ENCODE peak calls at places on chromosome 9, in six cellular contexts. One of them, this sample, is unnamed.

GRCh38 chr9:97845130-97845529 is 7.9 kb upstream of the FOXE1 start:
- DNase-seq in HepG2: no peak
- DNase-seq in GM23338: no peak
- DNase-seq in K562: no peak
- DNase-seq in H1: no peak
- DNase-seq in GM12878: no peak
- DNase-seq in this sample: no peak

GRCh38 chr9:33250458-33250995 is 10.6 kb downstream of the SPINK4 start:
- DNase-seq in HepG2: no peak
- DNase-seq in GM23338: no peak
- DNase-seq in K562: no peak
- DNase-seq in H1: no peak
- DNase-seq in GM12878: no peak
- DNase-seq in this sample: no peak

GRCh38 chr9:69444791-69445190 is 119.8 kb downstream of the ENTREP1 start:
- DNase-seq in HepG2: no peak
- DNase-seq in GM23338: no peak
- DNase-seq in K562: no peak
- DNase-seq in H1: no peak
- DNase-seq in GM12878: no peak
- DNase-seq in this sample: no peak

GRCh38 chr9:132644251-132644650 is 25.5 kb downstream of the DDX31 start:
- DNase-seq in HepG2: peak; percentile 48
- DNase-seq in GM23338: peak; percentile 37
- DNase-seq in K562: peak; percentile 22
- DNase-seq in H1: no peak
- DNase-seq in GM12878: no peak
- DNase-seq in this sample: no peak

GRCh38 chr9:121105531-121105930 is 30.8 kb downstream of the CNTRL start:
- DNase-seq in HepG2: no peak
- DNase-seq in GM23338: no peak
- DNase-seq in K562: peak; percentile 11
- DNase-seq in H1: no peak
- DNase-seq in GM12878: no peak
- DNase-seq in this sample: no peak

GRCh38 chr9:135512241-135512603 is 9.0 kb upstream of the LCN1 start:
- DNase-seq in HepG2: no peak
- DNase-seq in GM23338: no peak
- DNase-seq in K562: no peak
- DNase-seq in H1: no peak
- DNase-seq in GM12878: no peak
- DNase-seq in this sample: peak; percentile 2

GRCh38 chr9:129676970-129677369 is 11.5 kb downstream of the PRRX2 start:
- DNase-seq in HepG2: peak; percentile 15
- DNase-seq in GM23338: no peak
- DNase-seq in K562: no peak
- DNase-seq in H1: peak; percentile 48
- DNase-seq in GM12878: no peak
- DNase-seq in this sample: no peak

GRCh38 chr9:122127396-122127798 is 32.2 kb downstream of the NDUFA8 start:
- DNase-seq in HepG2: no peak
- DNase-seq in GM23338: no peak
- DNase-seq in K562: no peak
- DNase-seq in H1: no peak
- DNase-seq in GM12878: no peak
- DNase-seq in this sample: no peak

GRCh38 chr9:108534741-108535140 is 321.0 kb downstream of the ACTL7B start:
- DNase-seq in HepG2: no peak
- DNase-seq in GM23338: no peak
- DNase-seq in K562: no peak
- DNase-seq in H1: no peak
- DNase-seq in GM12878: no peak
- DNase-seq in this sample: no peak

GRCh38 chr9:121277518-121278275 is 9.7 kb downstream of the GSN start:
- DNase-seq in HepG2: no peak
- DNase-seq in GM23338: no peak
- DNase-seq in K562: no peak
- DNase-seq in H1: no peak
- DNase-seq in GM12878: no peak
- DNase-seq in this sample: no peak

GRCh38 chr9:29750062-29750461 is 2176.8 kb upstream of the C9orf72 start:
- DNase-seq in HepG2: no peak
- DNase-seq in GM23338: no peak
- DNase-seq in K562: no peak
- DNase-seq in H1: no peak
- DNase-seq in GM12878: no peak
- DNase-seq in this sample: no peak

GRCh38 chr9:26746357-26747072 is 146.1 kb downstream of the CAAP1 start:
- DNase-seq in HepG2: peak; percentile 70
- DNase-seq in GM23338: peak; percentile 89
- DNase-seq in K562: peak; percentile 3
- DNase-seq in H1: no peak
- DNase-seq in GM12878: peak; percentile 76
- DNase-seq in this sample: no peak

GRCh38 chr9:131868766-131869165 is 128.9 kb upstream of the RAPGEF1 start:
- DNase-seq in HepG2: no peak
- DNase-seq in GM23338: no peak
- DNase-seq in K562: no peak
- DNase-seq in H1: no peak
- DNase-seq in GM12878: no peak
- DNase-seq in this sample: no peak

GRCh38 chr9:128265348-128265847 is 10.4 kb downstream of the GOLGA2 start:
- DNase-seq in HepG2: no peak
- DNase-seq in GM23338: no peak
- DNase-seq in K562: no peak
- DNase-seq in H1: no peak
- DNase-seq in GM12878: no peak
- DNase-seq in this sample: no peak

GRCh38 chr9:128408963-128409431 is 11.7 kb upstream of the CERCAM start:
- DNase-seq in HepG2: no peak
- DNase-seq in GM23338: peak; percentile 86
- DNase-seq in K562: no peak
- DNase-seq in H1: no peak
- DNase-seq in GM12878: no peak
- DNase-seq in this sample: peak; percentile 52

GRCh38 chr9:21525174-21525573 is 43.1 kb upstream of the IFNE start:
- DNase-seq in HepG2: no peak
- DNase-seq in GM23338: no peak
- DNase-seq in K562: no peak
- DNase-seq in H1: no peak
- DNase-seq in GM12878: no peak
- DNase-seq in this sample: no peak

GRCh38 chr9:13524245-13524644 is 244.8 kb upstream of the MPDZ start:
- DNase-seq in HepG2: no peak
- DNase-seq in GM23338: peak; percentile 64
- DNase-seq in K562: no peak
- DNase-seq in H1: no peak
- DNase-seq in GM12878: no peak
- DNase-seq in this sample: no peak

DNA sequence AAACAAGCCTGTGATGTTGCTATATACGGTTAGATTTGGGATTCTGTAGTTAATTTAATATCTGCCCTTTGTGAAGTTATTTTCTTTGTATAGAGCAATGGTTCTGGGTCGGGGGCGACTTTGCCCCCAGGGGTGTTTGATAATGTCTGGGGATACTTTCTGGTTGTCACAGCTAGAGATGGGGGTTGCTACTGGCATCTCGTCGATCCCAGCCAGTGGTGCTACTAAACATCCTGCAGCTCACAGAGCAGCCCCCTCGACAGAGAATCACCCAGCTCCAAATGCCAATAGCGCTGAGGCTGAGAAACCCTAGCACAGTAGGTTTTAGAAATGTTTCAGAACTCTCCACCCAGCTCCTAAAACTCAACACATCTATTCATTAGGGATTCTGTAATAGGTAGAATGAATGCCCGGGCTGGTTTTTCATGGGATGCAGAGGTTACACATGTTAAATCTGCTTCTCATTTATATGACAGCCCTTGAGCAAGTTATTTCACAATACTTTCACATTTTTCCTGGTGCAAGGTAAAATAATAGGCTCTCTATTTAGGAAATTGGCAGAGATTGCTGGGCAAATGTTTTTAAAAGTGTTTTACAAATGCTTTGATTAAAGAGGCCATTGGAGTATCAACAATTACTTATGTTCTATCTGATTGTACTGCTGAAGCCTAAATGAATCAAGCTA is 75.2 kb upstream of the CTSL start:
- DNase-seq in HepG2: no peak
- DNase-seq in GM23338: no peak
- DNase-seq in K562: no peak
- DNase-seq in H1: no peak
- DNase-seq in GM12878: no peak
- DNase-seq in this sample: no peak
- TF ChIP-seq CREB1 in HepG2: no peak
- TF ChIP-seq CREB1 in GM23338: no peak
- TF ChIP-seq CREB1 in K562: no peak
- TF ChIP-seq CREB1 in H1: no peak
- TF ChIP-seq CREB1 in GM12878: no peak
- TF ChIP-seq CREB1 in this sample: no peak

GRCh38 chr9:124493218-124493617 is 14.0 kb downstream of the NR5A1 start:
- DNase-seq in HepG2: no peak
- DNase-seq in GM23338: no peak
- DNase-seq in K562: no peak
- DNase-seq in H1: no peak
- DNase-seq in GM12878: no peak
- DNase-seq in this sample: no peak

GRCh38 chr9:124496075-124496893 is 10.9 kb downstream of the NR5A1 start:
- DNase-seq in HepG2: no peak
- DNase-seq in GM23338: no peak
- DNase-seq in K562: no peak
- DNase-seq in H1: no peak
- DNase-seq in GM12878: no peak
- DNase-seq in this sample: no peak

GRCh38 chr9:124495105-124496074 is 11.8 kb downstream of the NR5A1 start:
- DNase-seq in HepG2: no peak
- DNase-seq in GM23338: no peak
- DNase-seq in K562: peak; percentile 53
- DNase-seq in H1: no peak
- DNase-seq in GM12878: no peak
- DNase-seq in this sample: no peak

GRCh38 chr9:124492818-124493217 is 14.4 kb downstream of the NR5A1 start:
- DNase-seq in HepG2: no peak
- DNase-seq in GM23338: no peak
- DNase-seq in K562: no peak
- DNase-seq in H1: no peak
- DNase-seq in GM12878: no peak
- DNase-seq in this sample: no peak

GRCh38 chr9:124493794-124494479 is 13.3 kb downstream of the NR5A1 start:
- DNase-seq in HepG2: no peak
- DNase-seq in GM23338: no peak
- DNase-seq in K562: no peak
- DNase-seq in H1: no peak
- DNase-seq in GM12878: no peak
- DNase-seq in this sample: no peak
- TF ChIP-seq CREB1 in HepG2: no peak
- TF ChIP-seq CREB1 in GM23338: no peak
- TF ChIP-seq CREB1 in K562: no peak
- TF ChIP-seq CREB1 in H1: no peak
- TF ChIP-seq CREB1 in GM12878: no peak
- TF ChIP-seq CREB1 in this sample: no peak

GRCh38 chr9:36935332-36935731 is 98.7 kb downstream of the PAX5 start:
- DNase-seq in HepG2: no peak
- DNase-seq in GM23338: no peak
- DNase-seq in K562: no peak
- DNase-seq in H1: no peak
- DNase-seq in GM12878: peak; percentile 13
- DNase-seq in this sample: no peak

GRCh38 chr9:36936498-36936831 is 97.6 kb downstream of the PAX5 start:
- DNase-seq in HepG2: no peak
- DNase-seq in GM23338: no peak
- DNase-seq in K562: no peak
- DNase-seq in H1: no peak
- DNase-seq in GM12878: no peak
- DNase-seq in this sample: no peak

GRCh38 chr9:36935768-36936497 is 98.1 kb downstream of the PAX5 start:
- DNase-seq in HepG2: no peak
- DNase-seq in GM23338: no peak
- DNase-seq in K562: no peak
- DNase-seq in H1: no peak
- DNase-seq in GM12878: peak; percentile 46
- DNase-seq in this sample: no peak

GRCh38 chr9:36933676-36934215 is 100.3 kb downstream of the PAX5 start:
- DNase-seq in HepG2: no peak
- DNase-seq in GM23338: no peak
- DNase-seq in K562: no peak
- DNase-seq in H1: no peak
- DNase-seq in GM12878: no peak
- DNase-seq in this sample: no peak

DNA sequence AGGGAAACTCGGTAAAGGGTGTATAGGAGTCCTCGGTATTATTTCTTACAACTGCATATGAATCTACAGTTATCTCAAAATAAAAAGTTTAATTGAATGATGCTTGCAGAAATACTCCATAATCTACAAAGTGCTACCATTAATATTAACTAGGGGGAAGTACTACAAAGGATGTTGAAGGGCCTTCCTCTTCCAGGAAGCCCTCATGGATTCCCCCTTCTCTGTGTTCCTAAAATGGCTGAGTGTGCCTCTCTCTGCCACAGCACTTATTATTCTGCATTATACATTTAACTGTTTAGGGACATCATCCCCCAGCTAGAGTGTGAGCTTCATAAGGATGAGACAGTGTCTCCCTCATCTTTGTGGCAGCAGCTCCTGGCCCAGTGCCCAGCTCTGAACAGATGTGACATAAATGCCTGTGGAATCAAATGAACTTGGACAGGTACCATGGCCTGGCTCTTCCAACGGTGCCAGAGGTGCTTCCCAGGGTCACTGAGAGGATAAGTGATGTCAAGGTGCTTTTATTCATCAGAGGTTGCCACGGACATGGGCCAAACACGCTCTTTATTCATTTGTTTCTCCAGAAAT is 99.5 kb downstream of the PAX5 start:
- DNase-seq in HepG2: no peak
- DNase-seq in GM23338: no peak
- DNase-seq in K562: no peak
- DNase-seq in H1: no peak
- DNase-seq in GM12878: no peak
- DNase-seq in this sample: no peak
- TF ChIP-seq CREB1 in HepG2: no peak
- TF ChIP-seq CREB1 in GM23338: no peak
- TF ChIP-seq CREB1 in K562: no peak
- TF ChIP-seq CREB1 in H1: no peak
- TF ChIP-seq CREB1 in GM12878: no peak
- TF ChIP-seq CREB1 in this sample: no peak

DNA sequence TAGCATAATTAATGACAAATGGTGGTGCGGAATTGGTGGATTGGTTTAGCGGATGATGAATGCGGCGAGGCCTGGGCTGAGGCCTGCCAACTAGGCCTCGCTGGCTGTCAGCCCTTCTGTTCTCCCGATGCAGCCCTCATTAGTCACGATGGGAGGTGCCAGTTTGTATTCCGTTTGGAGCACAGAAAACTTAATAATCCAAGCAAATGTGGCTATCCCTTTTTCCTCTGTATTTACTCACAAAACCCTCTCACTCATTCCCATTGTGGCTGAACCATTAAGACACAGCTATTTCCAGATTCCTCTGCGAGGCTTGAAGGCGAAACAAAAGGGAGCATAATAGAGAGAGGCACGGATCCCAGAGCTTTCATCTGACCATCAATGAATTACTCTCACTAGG is 114.3 kb downstream of the MVB12B start:
- DNase-seq in HepG2: no peak
- DNase-seq in GM23338: peak; percentile 41
- DNase-seq in K562: no peak
- DNase-seq in H1: no peak
- DNase-seq in GM12878: no peak
- DNase-seq in this sample: no peak
- TF ChIP-seq CREB1 in HepG2: no peak
- TF ChIP-seq CREB1 in GM23338: no peak
- TF ChIP-seq CREB1 in K562: no peak
- TF ChIP-seq CREB1 in H1: no peak
- TF ChIP-seq CREB1 in GM12878: no peak
- TF ChIP-seq CREB1 in this sample: no peak

GRCh38 chr9:110531776-110532175 is 47.8 kb downstream of the SVEP1 start:
- DNase-seq in HepG2: no peak
- DNase-seq in GM23338: no peak
- DNase-seq in K562: no peak
- DNase-seq in H1: no peak
- DNase-seq in GM12878: no peak
- DNase-seq in this sample: no peak
- TF ChIP-seq CREB1 in HepG2: no peak
- TF ChIP-seq CREB1 in GM23338: no peak
- TF ChIP-seq CREB1 in K562: no peak
- TF ChIP-seq CREB1 in H1: no peak
- TF ChIP-seq CREB1 in GM12878: no peak
- TF ChIP-seq CREB1 in this sample: no peak

This sample was measured in WTC11.